ENCODE peak calls at places on chromosome 9, in seven cellular contexts. One of them, this sample, is unnamed.

GRCh38 chr9:115018547-115019435 is 88.4 kb upstream of the TNFSF8 start:
- DNase-seq in K562: no peak
- DNase-seq in SK-N-SH: no peak
- DNase-seq in H1: no peak
- DNase-seq in HepG2: no peak
- DNase-seq in HCT116: no peak
- DNase-seq in GM12878: no peak
- DNase-seq in this sample: no peak

GRCh38 chr9:100126423-100126822 is 27.4 kb downstream of the INVS start:
- DNase-seq in K562: peak
- DNase-seq in SK-N-SH: no peak
- DNase-seq in H1: no peak
- DNase-seq in HepG2: no peak
- DNase-seq in HCT116: no peak
- DNase-seq in GM12878: no peak
- DNase-seq in this sample: no peak

GRCh38 chr9:88645869-88646204 is 110.9 kb downstream of the NXNL2 start:
- DNase-seq in K562: no peak
- DNase-seq in SK-N-SH: no peak
- DNase-seq in H1: no peak
- DNase-seq in HepG2: no peak
- DNase-seq in HCT116: no peak
- DNase-seq in GM12878: no peak
- DNase-seq in this sample: no peak

GRCh38 chr9:33130501-33130900 is 36.6 kb downstream of the B4GALT1 start:
- DNase-seq in K562: no peak
- DNase-seq in SK-N-SH: no peak
- DNase-seq in H1: no peak
- DNase-seq in HepG2: no peak
- DNase-seq in HCT116: no peak
- DNase-seq in GM12878: no peak
- DNase-seq in this sample: no peak

GRCh38 chr9:7452378-7452777 is 347.2 kb downstream of the DMAC1 start:
- DNase-seq in K562: no peak
- DNase-seq in SK-N-SH: no peak
- DNase-seq in H1: no peak
- DNase-seq in HepG2: no peak
- DNase-seq in HCT116: no peak
- DNase-seq in GM12878: no peak
- DNase-seq in this sample: no peak

GRCh38 chr9:113508111-113508749 is 44.7 kb downstream of the RGS3 start:
- DNase-seq in K562: peak
- DNase-seq in SK-N-SH: no peak
- DNase-seq in H1: no peak
- DNase-seq in HepG2: peak
- DNase-seq in HCT116: peak
- DNase-seq in GM12878: no peak
- DNase-seq in this sample: no peak

GRCh38 chr9:129834489-129835127 is 467 bp downstream of the C9orf78 start:
- DNase-seq in K562: peak
- DNase-seq in SK-N-SH: peak
- DNase-seq in H1: no peak
- DNase-seq in HepG2: peak
- DNase-seq in HCT116: no peak
- DNase-seq in GM12878: no peak
- DNase-seq in this sample: no peak

GRCh38 chr9:126081746-126082145 is 244.9 kb upstream of the MVB12B start:
- DNase-seq in K562: no peak
- DNase-seq in SK-N-SH: no peak
- DNase-seq in H1: no peak
- DNase-seq in HepG2: no peak
- DNase-seq in HCT116: no peak
- DNase-seq in GM12878: no peak
- DNase-seq in this sample: no peak

GRCh38 chr9:108830292-108830691 is 25.5 kb downstream of the ACTL7B start:
- DNase-seq in K562: no peak
- DNase-seq in SK-N-SH: no peak
- DNase-seq in H1: no peak
- DNase-seq in HepG2: no peak
- DNase-seq in HCT116: no peak
- DNase-seq in GM12878: no peak
- DNase-seq in this sample: no peak

DNA sequence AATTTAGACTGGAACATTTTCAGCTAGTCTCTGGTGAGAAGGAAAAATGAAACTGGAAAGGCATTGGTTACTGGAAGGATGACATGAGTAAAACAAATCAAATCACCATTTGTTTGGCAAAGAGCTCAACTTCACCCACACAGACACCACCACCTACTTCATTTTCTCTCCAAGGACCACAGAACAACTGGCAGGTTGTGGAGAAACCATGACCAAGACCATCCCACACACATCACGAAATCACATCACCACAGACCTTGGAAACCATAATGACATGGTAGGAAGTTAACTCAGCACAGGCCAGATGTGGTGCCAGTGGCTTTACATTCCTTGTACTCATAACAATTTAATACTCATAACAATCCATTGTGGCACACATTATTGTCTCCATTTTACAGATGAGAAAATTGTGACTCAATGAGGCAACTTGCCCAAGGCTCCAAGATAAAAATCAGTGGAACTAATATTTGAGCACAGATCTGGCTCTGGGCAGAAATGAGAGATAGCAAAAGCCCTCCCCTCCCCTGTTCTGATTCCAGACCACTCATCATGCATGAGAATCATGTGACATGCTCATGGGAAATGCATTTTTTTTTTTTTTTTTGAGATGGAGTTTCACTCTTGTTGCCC is 7.5 kb downstream of the OR1K1 start:
- DNase-seq in K562: no peak
- DNase-seq in SK-N-SH: no peak
- DNase-seq in H1: no peak
- DNase-seq in HepG2: no peak
- DNase-seq in HCT116: no peak
- DNase-seq in GM12878: no peak
- DNase-seq in this sample: no peak
- TF ChIP-seq JUND in K562: no peak
- TF ChIP-seq JUND in SK-N-SH: no peak
- TF ChIP-seq JUND in H1: no peak
- TF ChIP-seq JUND in HepG2: no peak
- TF ChIP-seq JUND in HCT116: no peak
- TF ChIP-seq JUND in GM12878: no peak
- TF ChIP-seq JUND in this sample: no peak

DNA sequence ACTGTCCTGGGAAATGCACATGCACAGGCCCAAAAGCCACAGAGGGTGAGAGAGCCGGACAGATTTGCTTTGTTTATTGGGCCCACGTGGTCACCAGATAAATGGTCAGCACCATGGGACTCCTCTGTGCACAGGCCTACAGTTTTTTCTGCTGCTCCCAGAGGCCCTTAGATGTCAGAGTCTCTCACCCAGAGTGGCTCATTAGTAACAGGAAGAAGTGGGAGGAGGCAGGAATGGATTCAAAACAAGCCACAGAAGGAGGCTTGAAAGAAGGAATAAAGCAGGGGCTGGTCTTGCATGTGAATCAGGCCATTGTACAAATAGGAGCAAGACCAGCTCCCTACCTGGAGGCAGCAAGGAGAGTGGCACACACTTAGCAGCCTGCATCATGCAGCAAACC is 314.5 kb downstream of the TLE1 start:
- DNase-seq in K562: no peak
- DNase-seq in SK-N-SH: no peak
- DNase-seq in H1: no peak
- DNase-seq in HepG2: no peak
- DNase-seq in HCT116: no peak
- DNase-seq in GM12878: no peak
- DNase-seq in this sample: no peak
- TF ChIP-seq JUND in K562: no peak
- TF ChIP-seq JUND in SK-N-SH: no peak
- TF ChIP-seq JUND in H1: no peak
- TF ChIP-seq JUND in HepG2: no peak
- TF ChIP-seq JUND in HCT116: no peak
- TF ChIP-seq JUND in GM12878: no peak
- TF ChIP-seq JUND in this sample: no peak

GRCh38 chr9:17171309-17172094 is 36.7 kb downstream of the CNTLN start:
- DNase-seq in K562: no peak
- DNase-seq in SK-N-SH: no peak
- DNase-seq in H1: no peak
- DNase-seq in HepG2: peak
- DNase-seq in HCT116: no peak
- DNase-seq in GM12878: no peak
- DNase-seq in this sample: no peak

GRCh38 chr9:17160327-17160726 is 25.5 kb downstream of the CNTLN start:
- DNase-seq in K562: no peak
- DNase-seq in SK-N-SH: no peak
- DNase-seq in H1: no peak
- DNase-seq in HepG2: no peak
- DNase-seq in HCT116: no peak
- DNase-seq in GM12878: no peak
- DNase-seq in this sample: no peak

DNA sequence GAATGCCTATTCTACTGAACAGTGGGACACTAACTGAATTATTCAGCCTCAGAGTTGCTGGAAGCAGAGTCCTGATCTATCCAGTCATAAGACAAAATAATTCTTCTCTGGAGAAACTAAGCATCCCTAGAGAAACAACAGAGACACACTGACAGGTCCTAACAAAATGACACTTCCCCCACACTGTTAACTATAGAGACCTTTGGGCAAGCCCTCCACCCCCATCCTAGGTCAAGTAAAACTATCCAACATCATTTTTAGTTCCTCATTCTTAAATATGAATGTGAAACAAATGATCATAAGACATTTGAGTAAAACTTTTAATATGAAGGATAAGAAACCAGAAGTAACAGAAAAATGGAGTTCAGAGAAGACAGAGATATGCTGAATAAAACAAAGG is 30.9 kb downstream of the CNTLN start:
- DNase-seq in K562: no peak
- DNase-seq in SK-N-SH: no peak
- DNase-seq in H1: no peak
- DNase-seq in HepG2: no peak
- DNase-seq in HCT116: no peak
- DNase-seq in GM12878: no peak
- DNase-seq in this sample: no peak
- TF ChIP-seq JUND in K562: no peak
- TF ChIP-seq JUND in SK-N-SH: no peak
- TF ChIP-seq JUND in H1: no peak
- TF ChIP-seq JUND in HepG2: no peak
- TF ChIP-seq JUND in HCT116: no peak
- TF ChIP-seq JUND in GM12878: no peak
- TF ChIP-seq JUND in this sample: no peak

DNA sequence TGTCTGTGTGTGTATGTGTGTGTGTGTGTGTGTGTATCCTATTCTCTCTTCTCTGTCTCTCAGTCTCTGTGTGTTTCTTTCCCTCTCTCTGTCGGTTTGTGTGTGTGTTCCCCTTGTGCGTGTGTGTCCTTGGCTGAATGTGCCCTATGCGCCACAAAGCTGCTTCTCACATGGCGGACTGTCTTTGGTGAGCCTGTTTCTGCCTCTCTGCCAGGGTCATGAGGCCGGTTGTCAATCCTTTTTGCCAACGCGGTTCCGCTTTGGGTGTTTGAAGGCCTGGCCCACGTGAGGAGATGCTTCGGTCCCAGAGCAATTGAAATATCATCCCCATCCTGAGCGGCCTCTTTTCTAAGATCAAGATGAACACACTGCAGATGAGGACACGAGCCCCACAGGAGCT is 476.0 kb downstream of the SPATA31A7 start:
- DNase-seq in K562: no peak
- DNase-seq in SK-N-SH: no peak
- DNase-seq in H1: no peak
- DNase-seq in HepG2: no peak
- DNase-seq in HCT116: no peak
- DNase-seq in GM12878: no peak
- DNase-seq in this sample: no peak
- TF ChIP-seq JUND in K562: no peak
- TF ChIP-seq JUND in SK-N-SH: no peak
- TF ChIP-seq JUND in H1: no peak
- TF ChIP-seq JUND in HepG2: no peak
- TF ChIP-seq JUND in HCT116: no peak
- TF ChIP-seq JUND in GM12878: no peak
- TF ChIP-seq JUND in this sample: no peak